ENCODE peak calls at places on chromosomes 4 and X, in six cellular contexts. M, Q, T, N, K and A are unnamed samples.
A peak's percentile ranks its signal among the peaks of the same experiment; 100 is the strongest.

GRCh38 chr4:127641524-127641923 is 8.8 kb downstream of the INTU start:
- DNase-seq in Q (no peak), N (no peak), K (no peak), T (no peak), M (peak; percentile 22), A (no peak)

GRCh38 chr4:94929696-94930095 is 171.9 kb downstream of the BMPR1B start:
- DNase-seq in Q (no peak), K (no peak), M (no peak), N (no peak), T (no peak), A (no peak)

GRCh38 chr4:178423366-178423765 is 981.1 kb upstream of the AGA start:
- DNase-seq in K (no peak), M (no peak), Q (no peak), N (no peak), T (no peak), A (no peak)

GRCh38 chr4:834368-835147 is 8.6 kb upstream of the CPLX1 start:
- DNase-seq in N (no peak), M (no peak), Q (no peak), T (no peak), K (no peak), A (no peak)

GRCh38 chr4:126241631-126242030 is 926.9 kb downstream of the FAT4 start:
- DNase-seq in T (no peak), K (no peak), N (no peak), Q (no peak), M (no peak), A (no peak)

GRCh38 chr4:89837385-89837995 is 529 bp upstream of the SNCA start:
- DNase-seq in M (no peak), N (peak; percentile 72), T (peak; percentile 6), K (no peak), Q (no peak), A (no peak)

GRCh38 chrX:31705816-31706215 is 634.0 kb upstream of the FTHL17 start:
- DNase-seq in T (no peak), K (no peak), M (no peak), Q (no peak), N (no peak), A (no peak)

GRCh38 chr4:23835814-23836478 is 53.9 kb downstream of the PPARGC1A start:
- DNase-seq in Q (no peak), N (no peak), K (no peak), T (no peak), M (no peak), A (no peak)

GRCh38 chrX:69503835-69504625 is at the start of gene NALF2:
- DNase-seq in Q (no peak), N (peak; percentile 90), T (no peak), K (peak; percentile 64), M (no peak), A (no peak)

GRCh38 chrX:45775462-45775861 is 574.8 kb upstream of the DIPK2B start:
- DNase-seq in Q (no peak), N (no peak), K (no peak), M (peak; percentile 72), T (no peak), A (no peak)

GRCh38 chr4:110638347-110638746 is 15.5 kb upstream of the PITX2 start:
- DNase-seq in K (no peak), N (no peak), Q (no peak), M (no peak), T (no peak), A (no peak)

GRCh38 chrX:39972340-39972739 is 125.4 kb downstream of the BCOR start:
- DNase-seq in M (no peak), Q (no peak), K (no peak), N (no peak), T (peak; percentile 9), A (no peak)

GRCh38 chr4:116668190-116668589 is 417.2 kb downstream of the TRAM1L1 start:
- DNase-seq in K (no peak), M (no peak), T (no peak), Q (no peak), N (peak; percentile 16), A (no peak)

GRCh38 chrX:154436597-154437397 is at the start of gene GDI1:
- DNase-seq in M (no peak), Q (no peak), T (no peak), K (peak; percentile 21), N (peak; percentile 80), A (no peak)

GRCh38 chrX:56784666-56785065 is 55.6 kb downstream of the NBDY start:
- DNase-seq in Q (no peak), K (no peak), T (no peak), N (no peak), M (no peak), A (no peak)

GRCh38 chrX:53684415-53685192 is 1.9 kb downstream of the HUWE1 start:
- DNase-seq in T (no peak), Q (no peak), M (no peak), N (no peak), K (no peak), A (no peak)

GRCh38 chr4:152778656-152779512 is 646 bp downstream of the TIGD4 start:
- DNase-seq in K (peak; percentile 50), M (no peak), N (peak; percentile 77), T (peak; percentile 5), Q (no peak), A (no peak)

GRCh38 chr4:27790911-27791310 is 930.3 kb downstream of the STIM2 start:
- DNase-seq in K (no peak), Q (no peak), N (no peak), T (peak; percentile 41), M (no peak), A (no peak)

GRCh38 chrX:7515681-7516413 is 327.1 kb upstream of the VCX start:
- DNase-seq in N (no peak), T (peak; percentile 42), K (no peak), Q (no peak), M (peak; percentile 32), A (no peak)

GRCh38 chr4:68460085-68460484 is 12.8 kb downstream of the TMPRSS11E start:
- DNase-seq in K (no peak), T (no peak), M (no peak), Q (no peak), N (no peak), A (no peak)

GRCh38 chrX:129606918-129607317 is 47.8 kb downstream of the APLN start:
- DNase-seq in N (peak; percentile 63), M (peak; percentile 48), K (peak; percentile 43), T (peak; percentile 12), Q (peak; percentile 62), A (no peak)

GRCh38 chrX:44431206-44431605 is 87.7 kb upstream of the EFHC2 start:
- DNase-seq in Q (no peak), N (no peak), M (peak; percentile 64), K (no peak), T (peak; percentile 4), A (no peak)

GRCh38 chr4:82515705-82516104 is 46.1 kb downstream of the TMEM150C start:
- DNase-seq in Q (peak; percentile 73), N (no peak), K (no peak), T (peak; percentile 86), M (no peak), A (peak; percentile 63)

GRCh38 chrX:153708415-153708814 is 15.8 kb downstream of the BCAP31 start:
- DNase-seq in K (no peak), N (peak; percentile 75), Q (peak; percentile 70), M (peak; percentile 90), T (peak; percentile 76), A (peak; percentile 16)

GRCh38 chr4:47933798-47934197 is 19.4 kb upstream of the NFXL1 start:
- DNase-seq in T (no peak), Q (no peak), K (peak; percentile 61), N (peak; percentile 53), M (peak; percentile 41), A (no peak)

GRCh38 chrX:106437407-106437806 is 174.4 kb upstream of the RADX start:
- DNase-seq in Q (no peak), K (no peak), N (peak; percentile 4), T (no peak), M (no peak), A (no peak)
- H3K4me3 ChIP-seq in Q (no peak overlapping the region), K (no peak overlapping the region), N (no peak overlapping the region), T (no peak overlapping the region), M (no peak overlapping the region), A (no peak overlapping the region)

DNA sequence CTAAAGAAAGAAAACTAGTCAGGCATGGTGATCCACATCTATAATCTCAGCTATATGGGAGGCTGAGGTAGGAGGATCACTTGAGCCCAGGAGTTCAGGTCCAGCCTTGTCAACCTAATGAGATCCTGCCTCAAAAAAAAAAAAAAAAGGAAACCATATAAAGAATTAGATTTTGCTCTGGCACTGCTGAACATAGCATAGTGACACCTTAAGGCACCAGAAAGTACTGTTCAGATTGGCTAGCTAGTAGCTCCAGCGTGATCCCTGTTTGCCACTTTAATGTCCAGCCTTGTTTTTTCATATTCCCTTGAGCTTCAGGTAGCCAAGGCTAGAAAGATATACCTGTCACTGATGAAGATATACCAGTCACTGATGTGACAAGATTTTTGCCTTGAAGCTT is 34.1 kb downstream of the EXOC1 start:
- DNase-seq in T (no peak), N (peak; percentile 21), Q (no peak), K (no peak), M (no peak), A (no peak)
- TF ChIP-seq CTCF in T (peak; percentile 25), N (peak; percentile 30), Q (no peak), K (no peak), M (no peak), A (no peak)

DNA sequence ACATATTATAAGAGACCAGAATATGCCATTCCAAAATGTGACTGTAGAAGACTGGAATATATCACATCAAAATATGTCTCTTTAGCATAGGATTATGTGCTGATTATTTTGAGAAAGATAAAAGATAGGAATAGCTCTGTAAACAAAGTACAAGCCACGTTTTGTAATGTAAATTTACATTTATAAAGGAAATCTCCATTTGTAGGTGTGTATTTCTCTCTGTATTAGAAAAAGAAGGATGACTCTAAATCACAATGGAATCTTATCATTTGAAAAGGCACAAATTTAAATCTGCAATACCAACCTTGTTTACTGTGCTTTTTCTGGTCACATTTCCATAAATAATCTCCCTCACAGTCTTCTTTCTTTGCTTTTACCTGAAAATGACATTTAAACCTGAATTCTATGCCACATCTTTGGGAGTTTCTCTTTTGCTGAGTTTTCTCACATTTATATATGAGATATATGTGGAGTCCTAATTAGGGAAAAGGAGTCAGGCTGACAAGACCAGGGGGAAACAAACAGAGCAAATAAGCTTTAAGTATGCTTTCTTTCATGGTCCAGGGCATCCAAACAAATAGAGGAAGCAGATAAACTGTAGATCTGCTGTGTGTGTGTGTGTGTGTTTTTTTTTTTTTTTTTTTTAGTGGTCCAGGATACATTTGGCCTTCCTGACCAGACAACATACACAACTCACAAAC is 244.0 kb downstream of the CPXCR1 start:
- DNase-seq in Q (no peak), M (no peak), N (peak; percentile 41), K (no peak), T (no peak), A (no peak)
- H3K4me3 ChIP-seq in Q (no peak overlapping the region), M (no peak overlapping the region), N (no peak overlapping the region), K (no peak overlapping the region), T (no peak overlapping the region), A (no peak overlapping the region)

DNA sequence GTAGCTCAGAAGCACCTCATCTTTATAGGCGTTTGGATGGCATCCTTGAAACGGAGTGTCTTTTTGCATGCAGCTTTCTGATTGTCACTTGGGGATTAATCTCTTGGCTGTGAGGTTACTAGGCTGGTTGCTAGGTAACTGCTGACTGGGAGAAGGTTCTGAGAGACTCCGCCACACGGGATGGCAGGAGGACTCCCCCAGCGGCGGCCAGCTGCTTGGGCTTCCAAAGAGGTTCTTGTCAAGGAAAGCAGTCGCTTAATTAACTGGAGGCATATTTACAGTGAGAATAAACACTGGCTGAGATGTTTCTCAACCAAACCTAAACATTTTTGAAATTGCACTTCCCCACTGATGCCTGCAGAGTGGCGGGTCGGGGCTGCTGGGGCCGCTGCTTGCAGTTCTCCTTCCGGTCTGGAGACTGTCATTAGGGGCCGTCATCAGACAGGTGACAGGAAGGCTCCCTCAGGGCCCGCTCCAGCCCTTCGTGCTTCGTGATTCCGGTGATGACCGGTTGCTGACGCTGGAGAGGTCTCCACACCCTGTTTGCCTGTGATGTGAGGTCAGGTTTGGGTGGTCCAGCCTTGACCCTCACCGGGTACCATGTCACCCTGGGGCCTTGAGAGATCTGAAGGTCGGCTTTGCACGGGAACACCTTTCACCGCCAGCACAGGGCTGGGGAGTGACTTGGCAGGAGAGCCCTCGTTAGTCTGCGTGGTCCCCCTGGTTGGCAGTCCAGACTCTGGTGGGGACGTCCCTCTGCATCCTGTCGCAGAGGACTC is 9.1 kb downstream of the NSG1 start:
- DNase-seq in N (peak; percentile 91), T (peak; percentile 45), M (no peak), Q (no peak), K (no peak), A (no peak)
- TF ChIP-seq CTCF in N (peak; percentile 43), T (no peak), M (no peak), Q (no peak), K (no peak), A (no peak)